ENCODE peak calls at places on chromosomes 2 and 18, in eight cellular contexts. One of them, this sample, is unnamed.

GRCh38 chr18:42745171-42745570 is 370.3 kb downstream of the RIT2 start:
- DNase-seq in cardiac fibroblast: no peak
- DNase-seq in brain microvascular endothelial cell: no peak
- DNase-seq in neural progenitor cell: no peak
- DNase-seq in kidney epithelial cell: no peak
- DNase-seq in fibroblast of lung: no peak
- DNase-seq in esophagus muscularis mucosa: no peak
- DNase-seq in PC-9: no peak
- DNase-seq in this sample: no peak

GRCh38 chr2:203484266-203485112 is 50.6 kb downstream of the RAPH1 start:
- DNase-seq in brain microvascular endothelial cell: no peak
- DNase-seq in cardiac fibroblast: peak
- DNase-seq in kidney epithelial cell: no peak
- DNase-seq in fibroblast of lung: peak
- DNase-seq in PC-9: no peak
- DNase-seq in esophagus muscularis mucosa: no peak
- DNase-seq in neural progenitor cell: peak
- DNase-seq in this sample: no peak

GRCh38 chr2:161486111-161486510 is 70.0 kb downstream of the TBR1 start:
- DNase-seq in esophagus muscularis mucosa: no peak
- DNase-seq in cardiac fibroblast: no peak
- DNase-seq in kidney epithelial cell: no peak
- DNase-seq in neural progenitor cell: no peak
- DNase-seq in fibroblast of lung: peak
- DNase-seq in brain microvascular endothelial cell: no peak
- DNase-seq in PC-9: no peak
- DNase-seq in this sample: no peak

GRCh38 chr2:29024882-29025430 is 43.9 kb downstream of the TOGARAM2 start:
- DNase-seq in PC-9: peak
- DNase-seq in neural progenitor cell: no peak
- DNase-seq in esophagus muscularis mucosa: no peak
- DNase-seq in fibroblast of lung: no peak
- DNase-seq in kidney epithelial cell: no peak
- DNase-seq in brain microvascular endothelial cell: no peak
- DNase-seq in cardiac fibroblast: no peak
- DNase-seq in this sample: no peak

GRCh38 chr2:114022360-114023085 is 132.6 kb downstream of the ACTR3 start:
- DNase-seq in PC-9: peak
- DNase-seq in kidney epithelial cell: peak
- DNase-seq in esophagus muscularis mucosa: peak
- DNase-seq in cardiac fibroblast: peak
- DNase-seq in neural progenitor cell: no peak
- DNase-seq in fibroblast of lung: peak
- DNase-seq in brain microvascular endothelial cell: peak
- DNase-seq in this sample: no peak

GRCh38 chr18:27627927-27628326 is 442.8 kb upstream of the CHST9 start:
- DNase-seq in esophagus muscularis mucosa: no peak
- DNase-seq in brain microvascular endothelial cell: no peak
- DNase-seq in PC-9: no peak
- DNase-seq in cardiac fibroblast: no peak
- DNase-seq in kidney epithelial cell: no peak
- DNase-seq in fibroblast of lung: no peak
- DNase-seq in neural progenitor cell: peak
- DNase-seq in this sample: no peak

GRCh38 chr18:69936191-69936558 is 11.5 kb downstream of the CD226 start:
- DNase-seq in esophagus muscularis mucosa: no peak
- DNase-seq in PC-9: no peak
- DNase-seq in fibroblast of lung: no peak
- DNase-seq in brain microvascular endothelial cell: no peak
- DNase-seq in neural progenitor cell: no peak
- DNase-seq in kidney epithelial cell: no peak
- DNase-seq in cardiac fibroblast: peak
- DNase-seq in this sample: no peak

GRCh38 chr2:203809084-203809521 is 58.5 kb upstream of the CTLA4 start:
- DNase-seq in cardiac fibroblast: peak
- DNase-seq in PC-9: no peak
- DNase-seq in fibroblast of lung: peak
- DNase-seq in esophagus muscularis mucosa: peak
- DNase-seq in brain microvascular endothelial cell: peak
- DNase-seq in kidney epithelial cell: no peak
- DNase-seq in neural progenitor cell: peak
- DNase-seq in this sample: no peak

GRCh38 chr2:19611491-19612332 is 253.3 kb upstream of the OSR1 start:
- DNase-seq in kidney epithelial cell: peak
- DNase-seq in neural progenitor cell: no peak
- DNase-seq in cardiac fibroblast: peak
- DNase-seq in fibroblast of lung: peak
- DNase-seq in brain microvascular endothelial cell: peak
- DNase-seq in esophagus muscularis mucosa: no peak
- DNase-seq in PC-9: peak
- DNase-seq in this sample: peak

GRCh38 chr18:79452190-79452990 is 56.7 kb downstream of the NFATC1 start:
- DNase-seq in cardiac fibroblast: no peak
- DNase-seq in brain microvascular endothelial cell: no peak
- DNase-seq in esophagus muscularis mucosa: no peak
- DNase-seq in fibroblast of lung: peak
- DNase-seq in PC-9: no peak
- DNase-seq in kidney epithelial cell: no peak
- DNase-seq in neural progenitor cell: no peak
- DNase-seq in this sample: no peak

GRCh38 chr2:172806426-172807008 is 70.9 kb downstream of the RAPGEF4 start:
- DNase-seq in neural progenitor cell: peak
- DNase-seq in fibroblast of lung: peak
- DNase-seq in kidney epithelial cell: no peak
- DNase-seq in PC-9: peak
- DNase-seq in brain microvascular endothelial cell: peak
- DNase-seq in cardiac fibroblast: peak
- DNase-seq in esophagus muscularis mucosa: no peak
- DNase-seq in this sample: peak

GRCh38 chr2:31334311-31335026 is 80.1 kb downstream of the XDH start:
- DNase-seq in esophagus muscularis mucosa: peak
- DNase-seq in neural progenitor cell: no peak
- DNase-seq in brain microvascular endothelial cell: no peak
- DNase-seq in PC-9: peak
- DNase-seq in kidney epithelial cell: peak
- DNase-seq in fibroblast of lung: peak
- DNase-seq in cardiac fibroblast: no peak
- DNase-seq in this sample: no peak

GRCh38 chr2:201968476-201968875 is 65.2 kb upstream of the FZD7 start:
- DNase-seq in fibroblast of lung: no peak
- DNase-seq in kidney epithelial cell: no peak
- DNase-seq in neural progenitor cell: no peak
- DNase-seq in brain microvascular endothelial cell: no peak
- DNase-seq in PC-9: no peak
- DNase-seq in esophagus muscularis mucosa: no peak
- DNase-seq in cardiac fibroblast: no peak
- DNase-seq in this sample: no peak

GRCh38 chr18:72867721-72868665 is at the start of gene NETO1:
- DNase-seq in esophagus muscularis mucosa: no peak
- DNase-seq in fibroblast of lung: peak
- DNase-seq in PC-9: no peak
- DNase-seq in neural progenitor cell: peak
- DNase-seq in brain microvascular endothelial cell: no peak
- DNase-seq in cardiac fibroblast: no peak
- DNase-seq in kidney epithelial cell: no peak
- DNase-seq in this sample: no peak

GRCh38 chr2:238290079-238290478 is 1.7 kb upstream of the PER2 start:
- DNase-seq in fibroblast of lung: peak
- DNase-seq in neural progenitor cell: peak
- DNase-seq in cardiac fibroblast: peak
- DNase-seq in kidney epithelial cell: no peak
- DNase-seq in brain microvascular endothelial cell: no peak
- DNase-seq in esophagus muscularis mucosa: no peak
- DNase-seq in PC-9: peak
- DNase-seq in this sample: no peak

GRCh38 chr2:219490186-219490585 is 8.5 kb upstream of the GMPPA start:
- DNase-seq in neural progenitor cell: no peak
- DNase-seq in kidney epithelial cell: no peak
- DNase-seq in cardiac fibroblast: no peak
- DNase-seq in fibroblast of lung: no peak
- DNase-seq in esophagus muscularis mucosa: no peak
- DNase-seq in brain microvascular endothelial cell: no peak
- DNase-seq in PC-9: no peak
- DNase-seq in this sample: no peak

GRCh38 chr2:32562906-32563305 is 64.9 kb upstream of the TTC27 start:
- DNase-seq in brain microvascular endothelial cell: no peak
- DNase-seq in neural progenitor cell: no peak
- DNase-seq in cardiac fibroblast: no peak
- DNase-seq in esophagus muscularis mucosa: no peak
- DNase-seq in fibroblast of lung: no peak
- DNase-seq in PC-9: no peak
- DNase-seq in kidney epithelial cell: no peak
- DNase-seq in this sample: no peak

DNA sequence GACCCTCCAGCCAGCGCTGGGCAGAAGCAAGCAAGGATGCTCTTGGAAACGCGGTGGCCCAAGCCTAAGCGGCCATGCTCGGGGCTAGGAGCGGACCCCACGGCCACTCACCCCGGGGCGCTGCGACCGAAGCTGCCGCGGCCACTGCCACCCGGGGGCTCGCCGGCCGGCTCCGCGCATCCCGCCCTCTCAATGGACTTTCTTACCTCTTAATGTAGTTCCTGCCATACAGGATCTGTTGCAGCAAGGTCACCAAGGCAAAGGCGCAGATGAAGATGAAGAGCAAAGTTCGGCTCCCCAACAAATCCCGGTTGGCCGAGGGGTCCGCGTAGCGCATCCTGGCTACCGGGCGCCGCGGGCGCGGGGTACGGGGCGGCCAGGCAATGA is 688 bp downstream of the ST8SIA5 start:
- DNase-seq in PC-9: peak
- DNase-seq in cardiac fibroblast: no peak
- DNase-seq in esophagus muscularis mucosa: no peak
- DNase-seq in neural progenitor cell: no peak
- DNase-seq in kidney epithelial cell: no peak
- DNase-seq in brain microvascular endothelial cell: no peak
- DNase-seq in fibroblast of lung: no peak
- DNase-seq in this sample: no peak
- H3K4me3 ChIP-seq in PC-9: no peak
- H3K4me3 ChIP-seq in cardiac fibroblast: no peak
- H3K4me3 ChIP-seq in esophagus muscularis mucosa: peak
- H3K4me3 ChIP-seq in neural progenitor cell: peak
- H3K4me3 ChIP-seq in kidney epithelial cell: peak
- H3K4me3 ChIP-seq in brain microvascular endothelial cell: no peak
- H3K4me3 ChIP-seq in fibroblast of lung: no peak
- H3K4me3 ChIP-seq in this sample: no peak

GRCh38 chr2:191013876-191014652 is at the start of gene STAT1:
- DNase-seq in esophagus muscularis mucosa: peak
- DNase-seq in fibroblast of lung: peak
- DNase-seq in PC-9: peak
- DNase-seq in neural progenitor cell: peak
- DNase-seq in kidney epithelial cell: no peak
- DNase-seq in cardiac fibroblast: peak
- DNase-seq in brain microvascular endothelial cell: peak
- DNase-seq in this sample: peak
- TF ChIP-seq CTCF in esophagus muscularis mucosa: peak
- TF ChIP-seq CTCF in fibroblast of lung: no peak
- TF ChIP-seq CTCF in PC-9: no peak
- TF ChIP-seq CTCF in neural progenitor cell: no peak
- TF ChIP-seq CTCF in kidney epithelial cell: no peak
- TF ChIP-seq CTCF in cardiac fibroblast: no peak
- TF ChIP-seq CTCF in brain microvascular endothelial cell: no peak
- TF ChIP-seq CTCF in this sample: no peak

GRCh38 chr2:170973492-170974303 is 44.6 kb downstream of the GORASP2 start:
- DNase-seq in fibroblast of lung: peak
- DNase-seq in neural progenitor cell: peak
- DNase-seq in esophagus muscularis mucosa: peak
- DNase-seq in brain microvascular endothelial cell: peak
- DNase-seq in cardiac fibroblast: peak
- DNase-seq in kidney epithelial cell: peak
- DNase-seq in PC-9: peak
- DNase-seq in this sample: peak

GRCh38 chr2:170975943-170976270 is 46.9 kb downstream of the GORASP2 start:
- DNase-seq in neural progenitor cell: no peak
- DNase-seq in fibroblast of lung: no peak
- DNase-seq in kidney epithelial cell: no peak
- DNase-seq in PC-9: no peak
- DNase-seq in brain microvascular endothelial cell: no peak
- DNase-seq in esophagus muscularis mucosa: no peak
- DNase-seq in cardiac fibroblast: no peak
- DNase-seq in this sample: no peak

GRCh38 chr2:170973225-170973491 is 44.1 kb downstream of the GORASP2 start:
- DNase-seq in cardiac fibroblast: no peak
- DNase-seq in neural progenitor cell: no peak
- DNase-seq in esophagus muscularis mucosa: no peak
- DNase-seq in PC-9: no peak
- DNase-seq in kidney epithelial cell: no peak
- DNase-seq in fibroblast of lung: no peak
- DNase-seq in brain microvascular endothelial cell: no peak
- DNase-seq in this sample: no peak

GRCh38 chr2:170974304-170974993 is 45.4 kb downstream of the GORASP2 start:
- DNase-seq in kidney epithelial cell: no peak
- DNase-seq in PC-9: peak
- DNase-seq in brain microvascular endothelial cell: peak
- DNase-seq in cardiac fibroblast: peak
- DNase-seq in neural progenitor cell: peak
- DNase-seq in esophagus muscularis mucosa: no peak
- DNase-seq in fibroblast of lung: peak
- DNase-seq in this sample: no peak

GRCh38 chr2:170975127-170975942 is 46.3 kb downstream of the GORASP2 start:
- DNase-seq in neural progenitor cell: no peak
- DNase-seq in cardiac fibroblast: no peak
- DNase-seq in kidney epithelial cell: no peak
- DNase-seq in fibroblast of lung: no peak
- DNase-seq in brain microvascular endothelial cell: no peak
- DNase-seq in esophagus muscularis mucosa: no peak
- DNase-seq in PC-9: no peak
- DNase-seq in this sample: no peak
- H3K4me3 ChIP-seq in neural progenitor cell: no peak
- H3K4me3 ChIP-seq in cardiac fibroblast: no peak
- H3K4me3 ChIP-seq in kidney epithelial cell: no peak
- H3K4me3 ChIP-seq in fibroblast of lung: no peak
- H3K4me3 ChIP-seq in brain microvascular endothelial cell: no peak
- H3K4me3 ChIP-seq in esophagus muscularis mucosa: no peak
- H3K4me3 ChIP-seq in PC-9: no peak
- H3K4me3 ChIP-seq in this sample: no peak

DNA sequence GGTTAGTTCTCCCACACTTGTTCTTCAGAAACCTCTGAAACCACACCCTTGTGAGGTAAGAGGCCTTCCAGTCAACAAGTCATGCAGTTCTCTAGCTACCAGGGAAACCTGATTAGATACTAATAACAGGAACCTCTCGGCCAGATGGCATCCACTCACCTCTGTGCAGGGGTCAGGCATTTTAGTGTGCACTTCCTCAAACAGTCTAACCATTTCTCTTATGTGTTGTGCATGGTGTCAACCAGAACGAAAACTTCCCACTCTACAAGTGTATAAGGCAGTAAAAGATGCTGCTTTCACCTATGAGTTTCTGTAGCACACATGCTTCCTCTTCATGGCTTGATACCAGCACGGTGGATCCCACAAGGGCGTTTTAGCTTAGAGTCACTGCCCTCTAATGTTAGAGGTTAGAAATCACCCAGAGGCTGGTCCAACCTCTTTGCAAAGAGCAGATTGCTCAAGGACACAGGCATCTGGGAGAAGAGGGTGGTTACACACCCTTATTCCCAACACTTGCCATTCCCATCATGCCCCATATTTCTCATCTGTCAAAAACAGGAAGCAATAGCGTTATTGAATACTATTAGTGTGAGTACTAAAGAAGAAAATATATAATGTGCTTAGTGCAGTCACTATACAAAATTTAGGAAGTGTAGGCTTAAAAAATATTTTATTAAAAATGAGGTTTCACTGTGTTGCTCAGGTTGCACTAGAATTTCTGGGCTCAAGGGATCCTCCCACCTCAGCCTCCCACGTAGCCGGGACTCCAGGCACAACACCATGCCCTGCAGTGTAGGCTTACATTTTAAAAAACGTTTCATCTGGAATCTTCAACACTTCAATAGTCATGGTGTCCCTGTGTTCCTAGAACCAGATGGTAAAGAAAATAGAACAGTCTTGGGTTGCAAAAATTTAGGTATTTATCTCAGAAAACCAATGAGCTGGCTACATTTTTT is 34.5 kb upstream of the RAB31 start:
- DNase-seq in brain microvascular endothelial cell: peak
- DNase-seq in PC-9: peak
- DNase-seq in neural progenitor cell: peak
- DNase-seq in fibroblast of lung: peak
- DNase-seq in kidney epithelial cell: peak
- DNase-seq in cardiac fibroblast: peak
- DNase-seq in esophagus muscularis mucosa: peak
- DNase-seq in this sample: no peak
- TF ChIP-seq CTCF in brain microvascular endothelial cell: peak
- TF ChIP-seq CTCF in PC-9: peak
- TF ChIP-seq CTCF in neural progenitor cell: peak
- TF ChIP-seq CTCF in fibroblast of lung: peak
- TF ChIP-seq CTCF in kidney epithelial cell: no peak
- TF ChIP-seq CTCF in cardiac fibroblast: peak
- TF ChIP-seq CTCF in esophagus muscularis mucosa: peak
- TF ChIP-seq CTCF in this sample: peak

This sample was measured in HFF-Myc.